ENCODE peak calls at places on chromosomes 4 and X, in seven cellular contexts. X is stimulated activated CD4-positive, alpha-beta T cell treated with anti-CD3 and anti-CD28 coated beads, TNF-alpha, amount 100 ng/mL, for 48 hours; Y is heart right ventricle; E is progenitor cell of endocrine pancreas; Z is colonic mucosa; B is uterus; H is OCI-LY7. T is an unnamed sample.
A peak's percentile ranks its signal among the peaks of the same experiment; 100 is the strongest.

GRCh38 chrX:23616361-23616760 is 50.9 kb upstream of the PRDX4 start:
- DNase-seq in X (no peak), Y (no peak), Z (no peak), E (no peak), H (peak; percentile 11), B (no peak), T (peak; percentile 48)

GRCh38 chr4:154744341-154744948 is 645 bp downstream of the LRAT start:
- DNase-seq in Y (no peak), H (no peak), E (no peak), X (no peak), Z (no peak), B (no peak), T (no peak)

GRCh38 chrX:69618803-69619202 is 2.9 kb downstream of the EDA start:
- DNase-seq in H (peak; percentile 56), Y (peak; percentile 25), X (no peak), Z (peak; percentile 18), E (no peak), B (no peak), T (peak; percentile 36)

GRCh38 chr4:95693594-95693993 is 144.8 kb upstream of the UNC5C start:
- DNase-seq in Z (no peak), X (no peak), H (peak; percentile 4), Y (no peak), B (no peak), E (no peak), T (peak; percentile 15)

GRCh38 chr4:1209821-1210220 is 37.4 kb upstream of the SPON2 start:
- DNase-seq in H (no peak), Y (peak; percentile 90), Z (peak; percentile 60), B (peak; percentile 90), X (no peak), E (no peak), T (no peak)

GRCh38 chrX:12657881-12658280 is 133.3 kb upstream of the PRPS2 start:
- DNase-seq in E (no peak), B (no peak), H (no peak), X (no peak), Y (no peak), Z (no peak), T (no peak)

GRCh38 chrX:37779857-37780256 is at the start of gene CYBB:
- DNase-seq in X (no peak), Z (no peak), E (no peak), Y (no peak), H (peak; percentile 51), B (no peak), T (no peak)

GRCh38 chrX:56564921-56565861 is 1.8 kb downstream of the UBQLN2 start:
- DNase-seq in E (no peak), Y (no peak), H (peak; percentile 20), B (no peak), Z (peak; percentile 21), X (no peak), T (no peak)

GRCh38 chrX:18449271-18449670 is 23.9 kb downstream of the CDKL5 start:
- DNase-seq in Z (no peak), X (no peak), E (no peak), Y (no peak), B (no peak), H (no peak), T (no peak)

GRCh38 chr4:1172228-1172851 is at the start of gene SPON2:
- DNase-seq in Y (no peak), X (no peak), Z (no peak), E (no peak), B (peak; percentile 72), H (no peak), T (no peak)

GRCh38 chr4:6401797-6402196 is 70.6 kb downstream of the PPP2R2C start:
- DNase-seq in B (no peak), Z (no peak), E (no peak), H (no peak), X (no peak), Y (no peak), T (no peak)

GRCh38 chr4:145613546-145614234 is 5.5 kb upstream of the MMAA start:
- DNase-seq in X (no peak), E (no peak), Y (no peak), H (no peak), B (no peak), Z (no peak), T (no peak)

GRCh38 chr4:40687676-40688389 is 58.2 kb upstream of the RBM47 start:
- DNase-seq in H (no peak), X (no peak), E (no peak), Z (no peak), Y (no peak), B (no peak), T (no peak)

GRCh38 chrX:24858004-24858746 is 157.6 kb downstream of the ARX start:
- DNase-seq in E (no peak), Y (no peak), X (no peak), Z (no peak), H (no peak), B (no peak), T (no peak)

GRCh38 chr4:80173387-80173786 is 23.9 kb upstream of the PRDM8 start:
- DNase-seq in Z (no peak), E (no peak), X (no peak), B (no peak), H (peak; percentile 57), Y (no peak), T (peak; percentile 51)

GRCh38 chr4:112938461-112939058 is 110.9 kb upstream of the ANK2 start:
- DNase-seq in E (no peak), Y (no peak), Z (no peak), B (no peak), H (peak; percentile 33), X (no peak), T (peak; percentile 73)

GRCh38 chr4:173934201-173934600 is 349.3 kb downstream of the FBXO8 start:
- DNase-seq in X (no peak), B (no peak), E (no peak), H (no peak), Y (no peak), Z (no peak), T (no peak)

GRCh38 chr4:3521621-3522325 is 10.4 kb downstream of the LRPAP1 start:
- DNase-seq in E (no peak), B (peak; percentile 9), Y (no peak), Z (no peak), X (no peak), H (no peak), T (no peak)

GRCh38 chr4:41384992-41385391 is 128.3 kb downstream of the UCHL1 start:
- DNase-seq in B (peak; percentile 72), X (no peak), Y (peak; percentile 83), H (no peak), Z (peak; percentile 56), E (no peak), T (no peak)

GRCh38 chr4:67712000-67712625 is 11.2 kb upstream of the UBA6 start:
- DNase-seq in E (no peak), X (no peak), Y (no peak), H (no peak), B (no peak), Z (no peak), T (no peak)

GRCh38 chr4:173152104-173152503 is 16.5 kb upstream of the GALNT7 start:
- DNase-seq in B (no peak), E (no peak), Y (no peak), H (no peak), X (no peak), Z (no peak), T (no peak)

GRCh38 chrX:38458071-38458470 is 103.3 kb upstream of the TSPAN7 start:
- DNase-seq in B (no peak), X (no peak), H (no peak), E (no peak), Y (no peak), Z (no peak), T (peak; percentile 26)

GRCh38 chrX:131812847-131813825 is 210.0 kb upstream of the STK26 start:
- DNase-seq in E (no peak), H (no peak), Z (peak; percentile 81), X (peak; percentile 32), B (peak; percentile 73), Y (peak; percentile 53), T (no peak)

GRCh38 chr4:96407651-96408342 is 567.9 kb downstream of the PDHA2 start:
- DNase-seq in Y (no peak), H (no peak), X (no peak), Z (no peak), E (no peak), B (no peak), T (no peak)

GRCh38 chr4:20288846-20289512 is 37.3 kb downstream of the SLIT2 start:
- DNase-seq in Z (no peak), B (no peak), E (no peak), X (no peak), Y (no peak), H (no peak), T (no peak)

GRCh38 chrX:44101300-44101699 is 128.1 kb upstream of the NDP start:
- DNase-seq in Y (no peak), B (no peak), Z (no peak), H (no peak), E (no peak), X (no peak), T (no peak)

GRCh38 chr4:44738615-44739014 is 12.3 kb upstream of the GNPDA2 start:
- DNase-seq in X (no peak), B (no peak), Z (no peak), E (no peak), Y (no peak), H (peak; percentile 40), T (peak; percentile 42)

GRCh38 chrX:102858826-102859627 is 78.0 kb upstream of the RAB40AL start:
- DNase-seq in H (no peak), X (no peak), Z (no peak), E (no peak), B (no peak), Y (no peak), T (no peak)

GRCh38 chr4:78876568-78877320 is 62.5 kb downstream of the PAQR3 start:
- DNase-seq in Z (no peak), Y (no peak), B (no peak), X (no peak), E (no peak), H (peak; percentile 34), T (no peak)

GRCh38 chr4:57287687-57288604 is 177.8 kb upstream of the IGFBP7 start:
- DNase-seq in X (no peak), H (no peak), Z (no peak), E (no peak), Y (no peak), B (no peak), T (no peak)

GRCh38 chr4:8860096-8860891 is 11.3 kb downstream of the HMX1 start:
- DNase-seq in X (no peak), Y (no peak), B (no peak), H (no peak), Z (no peak), E (no peak), T (no peak)

GRCh38 chr4:72031868-72032619 is at the start of gene NPFFR2:
- DNase-seq in X (no peak), Z (no peak), H (no peak), B (no peak), E (peak; percentile 46), Y (peak; percentile 4), T (no peak)

GRCh38 chrX:46865281-46865680 is 28.4 kb downstream of the RP2 start:
- DNase-seq in H (no peak), B (no peak), Y (no peak), X (no peak), Z (no peak), E (no peak), T (no peak)

GRCh38 chr4:62014982-62015739 is 815.0 kb downstream of the ADGRL3 start:
- DNase-seq in H (no peak), X (no peak), E (no peak), Z (no peak), B (no peak), Y (no peak), T (no peak)

GRCh38 chrX:104696667-104697066 is 130.7 kb downstream of the IL1RAPL2 start:
- DNase-seq in X (no peak), B (no peak), Y (no peak), H (peak; percentile 14), E (no peak), Z (no peak), T (no peak)

GRCh38 chr4:141463678-141464077 is 172.7 kb upstream of the IL15 start:
- DNase-seq in B (no peak), Y (no peak), X (no peak), H (no peak), Z (no peak), E (no peak), T (no peak)

GRCh38 chrX:40748977-40749376 is 13.6 kb upstream of the MED14 start:
- DNase-seq in B (no peak), E (no peak), X (no peak), Y (no peak), H (no peak), Z (no peak), T (no peak)

T was measured in Kasumi-1.